ENCODE peak calls at places on chromosome 2, in five cellular contexts. B is GM06990, K is esophagus squamous epithelium, H is lung, X is H9. N is an unnamed sample.

GRCh38 chr2:112821142-112821541 is 15.4 kb downstream of the IL1B start:
- DNase-seq in B (peak), K (no peak), H (no peak), X (no peak), N (no peak)

GRCh38 chr2:231646471-231646870 is 53.8 kb downstream of the TEX44 start:
- DNase-seq in B (no peak), K (no peak), H (no peak), X (no peak), N (no peak)

GRCh38 chr2:119495948-119496347 is 28.3 kb downstream of the SCTR start:
- DNase-seq in B (no peak), K (no peak), H (peak), X (no peak), N (no peak)

GRCh38 chr2:101223814-101224231 is 28.9 kb upstream of the CNOT11 start:
- DNase-seq in B (peak), K (no peak), H (no peak), X (no peak), N (no peak)

GRCh38 chr2:127546797-127547196 is 11.3 kb downstream of the MYO7B start:
- DNase-seq in B (no peak), K (no peak), H (no peak), X (no peak), N (no peak)

GRCh38 chr2:158923180-158923594 is 45.3 kb upstream of the TANC1 start:
- DNase-seq in B (no peak), K (no peak), H (no peak), X (peak), N (no peak)

GRCh38 chr2:200422532-200423262 is 87.2 kb downstream of the KCTD18 start:
- DNase-seq in B (no peak), K (no peak), H (no peak), X (no peak), N (no peak)

GRCh38 chr2:208466920-208467298 is 60.3 kb downstream of the PTH2R start:
- DNase-seq in B (no peak), K (no peak), H (no peak), X (no peak), N (no peak)

GRCh38 chr2:199379251-199379650 is 78.5 kb downstream of the SATB2 start:
- DNase-seq in B (no peak), K (no peak), H (no peak), X (no peak), N (no peak)

GRCh38 chr2:41414486-41415230 is 633.2 kb upstream of the PKDCC start:
- DNase-seq in B (no peak), K (no peak), H (no peak), X (peak), N (no peak)

GRCh38 chr2:240588006-240588655 is 1.6 kb downstream of the CAPN10 start:
- DNase-seq in B (no peak), K (no peak), H (no peak), X (no peak), N (no peak)

GRCh38 chr2:236512902-236513433 is 56.7 kb upstream of the ACKR3 start:
- DNase-seq in B (peak), K (no peak), H (peak), X (peak), N (peak)

GRCh38 chr2:18194161-18194560 is 315.7 kb downstream of the KCNS3 start:
- DNase-seq in B (no peak), K (no peak), H (no peak), X (no peak), N (no peak)

GRCh38 chr2:177716484-177716883 is 323.9 kb downstream of the AGPS start:
- DNase-seq in B (no peak), K (no peak), H (no peak), X (no peak), N (no peak)

GRCh38 chr2:191043438-191043837 is 29.5 kb upstream of the STAT1 start:
- DNase-seq in B (no peak), K (no peak), H (no peak), X (no peak), N (no peak)

GRCh38 chr2:237932731-237933131 is 34.1 kb upstream of the UBE2F start:
- DNase-seq in B (no peak), K (no peak), H (no peak), X (no peak), N (no peak)

GRCh38 chr2:15964936-15965563 is 24.7 kb downstream of the MYCN start:
- DNase-seq in B (no peak), K (no peak), H (no peak), X (no peak), N (no peak)

GRCh38 chr2:129240061-129240460 is 739.4 kb upstream of the RAB6C start:
- DNase-seq in B (no peak), K (no peak), H (no peak), X (no peak), N (no peak)

GRCh38 chr2:19700861-19701585 is 200.8 kb downstream of the TTC32 start:
- DNase-seq in B (no peak), K (no peak), H (no peak), X (no peak), N (no peak)

GRCh38 chr2:152466925-152467676 is 132.1 kb downstream of the FMNL2 start:
- DNase-seq in B (peak), K (no peak), H (peak), X (no peak), N (no peak)

GRCh38 chr2:180012523-180012922 is 5.4 kb upstream of the CWC22 start:
- DNase-seq in B (no peak), K (no peak), H (no peak), X (no peak), N (no peak)
- TF ChIP-seq CTCF in B (no peak), K (no peak), H (no peak), X (no peak), N (no peak)

GRCh38 chr2:232887171-232887850 is 17.2 kb downstream of the SNORC start:
- DNase-seq in B (no peak), K (no peak), H (no peak), X (peak), N (no peak)
- TF ChIP-seq CTCF in B (peak), K (no peak), H (no peak), X (peak), N (no peak)

GRCh38 chr2:175808858-175809257 is 193.2 kb downstream of the LNPK start:
- DNase-seq in B (no peak), K (no peak), H (no peak), X (no peak), N (no peak)

GRCh38 chr2:175806115-175806470 is 196.0 kb downstream of the LNPK start:
- DNase-seq in B (no peak), K (no peak), H (no peak), X (peak), N (no peak)

GRCh38 chr2:175805442-175806114 is 196.5 kb downstream of the LNPK start:
- DNase-seq in B (no peak), K (no peak), H (no peak), X (no peak), N (no peak)

GRCh38 chr2:175806570-175806969 is 195.5 kb downstream of the LNPK start:
- DNase-seq in B (no peak), K (no peak), H (no peak), X (no peak), N (no peak)

DNA sequence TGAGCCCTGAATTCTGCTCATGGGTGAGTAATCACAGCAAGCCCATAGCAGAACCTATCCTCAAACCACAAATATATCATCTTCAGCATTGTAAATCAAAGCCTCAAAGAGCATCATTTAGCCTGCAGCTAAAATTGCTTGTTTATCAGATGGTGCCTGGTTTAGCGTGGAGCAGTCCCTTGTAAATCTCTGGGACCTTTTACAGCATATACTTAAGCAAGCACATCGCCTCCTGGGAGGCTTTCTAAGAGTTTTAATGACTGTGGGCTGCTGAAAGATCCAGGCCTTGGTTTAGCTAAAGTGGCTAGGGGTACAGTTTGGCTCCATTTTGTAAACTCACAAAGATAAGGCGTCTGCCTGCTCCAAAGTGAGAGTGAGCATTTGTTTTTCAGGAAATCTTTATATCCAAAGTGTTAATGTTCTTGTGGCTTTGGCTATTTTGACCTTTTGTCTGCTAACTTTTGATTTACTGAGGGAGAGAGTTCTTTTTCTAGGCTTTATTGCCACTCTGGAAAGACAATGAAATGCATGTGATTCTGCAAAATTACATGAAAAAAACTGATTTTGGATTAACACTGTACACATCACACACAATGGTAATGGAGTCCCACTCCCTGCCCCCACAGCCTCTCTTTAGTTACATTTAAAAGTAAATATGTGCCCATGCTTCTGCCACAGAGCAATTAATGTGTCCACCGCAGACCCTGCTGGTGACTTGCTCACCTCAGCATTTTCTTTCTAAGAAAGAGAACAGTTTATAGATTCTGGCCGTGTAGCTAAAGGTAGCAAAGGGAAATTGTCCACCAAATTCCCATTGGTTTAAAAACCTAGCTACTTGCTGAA is 194.8 kb downstream of the LNPK start:
- DNase-seq in B (no peak), K (no peak), H (no peak), X (no peak), N (no peak)
- TF ChIP-seq CTCF in B (no peak), K (no peak), H (no peak), X (no peak), N (no peak)

GRCh38 chr2:226600184-226600583 is 199.4 kb downstream of the IRS1 start:
- DNase-seq in B (no peak), K (no peak), H (no peak), X (no peak), N (no peak)
- TF ChIP-seq CTCF in B (no peak), K (no peak), H (no peak), X (peak), N (no peak)

GRCh38 chr2:239161711-239162140 is 239.1 kb downstream of the HDAC4 start:
- DNase-seq in B (no peak), K (no peak), H (no peak), X (no peak), N (peak)

GRCh38 chr2:239160226-239161143 is 240.3 kb downstream of the HDAC4 start:
- DNase-seq in B (no peak), K (no peak), H (no peak), X (peak), N (peak)

GRCh38 chr2:239164281-239164871 is 236.4 kb downstream of the HDAC4 start:
- DNase-seq in B (no peak), K (no peak), H (peak), X (no peak), N (peak)

GRCh38 chr2:239163306-239164070 is 237.3 kb downstream of the HDAC4 start:
- DNase-seq in B (no peak), K (no peak), H (no peak), X (no peak), N (peak)

GRCh38 chr2:239162141-239162821 is 238.5 kb downstream of the HDAC4 start:
- DNase-seq in B (no peak), K (no peak), H (no peak), X (peak), N (peak)
- TF ChIP-seq CTCF in B (no peak), K (no peak), H (no peak), X (no peak), N (no peak)